ENCODE peak calls at places on chromosome 5, in five cellular contexts. One of them, this sample, is unnamed.

GRCh38 chr5:126849101-126849678 is 72.3 kb downstream of the LMNB1 start:
- DNase-seq in neuronal stem cell: no peak
- DNase-seq in mesenchymal stem cell: no peak
- DNase-seq in trophoblast cell: no peak
- DNase-seq in H9: no peak
- DNase-seq in this sample: no peak

GRCh38 chr5:66307647-66308257 is 163.7 kb downstream of the SREK1 start:
- DNase-seq in mesenchymal stem cell: peak; percentile 70
- DNase-seq in neuronal stem cell: peak; percentile 56
- DNase-seq in H9: no peak
- DNase-seq in trophoblast cell: peak; percentile 32
- DNase-seq in this sample: no peak

GRCh38 chr5:40738502-40738901 is 17.3 kb downstream of the TTC33 start:
- DNase-seq in neuronal stem cell: no peak
- DNase-seq in mesenchymal stem cell: no peak
- DNase-seq in H9: no peak
- DNase-seq in trophoblast cell: no peak
- DNase-seq in this sample: no peak

GRCh38 chr5:148748702-148749101 is 77.7 kb upstream of the ADRB2 start:
- DNase-seq in neuronal stem cell: no peak
- DNase-seq in trophoblast cell: no peak
- DNase-seq in mesenchymal stem cell: no peak
- DNase-seq in H9: no peak
- DNase-seq in this sample: no peak

GRCh38 chr5:112303685-112304084 is 115.4 kb downstream of the EPB41L4A start:
- DNase-seq in neuronal stem cell: no peak
- DNase-seq in H9: no peak
- DNase-seq in trophoblast cell: no peak
- DNase-seq in mesenchymal stem cell: no peak
- DNase-seq in this sample: no peak

GRCh38 chr5:162886717-162887116 is 550.7 kb upstream of the CCNG1 start:
- DNase-seq in mesenchymal stem cell: no peak
- DNase-seq in trophoblast cell: no peak
- DNase-seq in neuronal stem cell: no peak
- DNase-seq in H9: no peak
- DNase-seq in this sample: no peak

GRCh38 chr5:136200130-136200529 is 7.2 kb upstream of the SMIM32 start:
- DNase-seq in trophoblast cell: no peak
- DNase-seq in mesenchymal stem cell: no peak
- DNase-seq in neuronal stem cell: no peak
- DNase-seq in H9: no peak
- DNase-seq in this sample: no peak

GRCh38 chr5:133333561-133334150 is 278.7 kb downstream of the FSTL4 start:
- DNase-seq in mesenchymal stem cell: no peak
- DNase-seq in H9: no peak
- DNase-seq in neuronal stem cell: no peak
- DNase-seq in trophoblast cell: no peak
- DNase-seq in this sample: no peak

GRCh38 chr5:318341-318897 is 3.1 kb upstream of the AHRR start:
- DNase-seq in H9: no peak
- DNase-seq in mesenchymal stem cell: peak; percentile 44
- DNase-seq in neuronal stem cell: no peak
- DNase-seq in trophoblast cell: peak; percentile 47
- DNase-seq in this sample: no peak

GRCh38 chr5:76289692-76290091 is 113.4 kb upstream of the IQGAP2 start:
- DNase-seq in mesenchymal stem cell: no peak
- DNase-seq in H9: no peak
- DNase-seq in neuronal stem cell: no peak
- DNase-seq in trophoblast cell: no peak
- DNase-seq in this sample: no peak
- H2BK12ac ChIP-seq in mesenchymal stem cell: no peak overlapping the region
- H2BK12ac ChIP-seq in H9: no peak overlapping the region
- H2BK12ac ChIP-seq in neuronal stem cell: no peak overlapping the region
- H2BK12ac ChIP-seq in trophoblast cell: no peak overlapping the region
- H2BK12ac ChIP-seq in this sample: no peak overlapping the region

DNA sequence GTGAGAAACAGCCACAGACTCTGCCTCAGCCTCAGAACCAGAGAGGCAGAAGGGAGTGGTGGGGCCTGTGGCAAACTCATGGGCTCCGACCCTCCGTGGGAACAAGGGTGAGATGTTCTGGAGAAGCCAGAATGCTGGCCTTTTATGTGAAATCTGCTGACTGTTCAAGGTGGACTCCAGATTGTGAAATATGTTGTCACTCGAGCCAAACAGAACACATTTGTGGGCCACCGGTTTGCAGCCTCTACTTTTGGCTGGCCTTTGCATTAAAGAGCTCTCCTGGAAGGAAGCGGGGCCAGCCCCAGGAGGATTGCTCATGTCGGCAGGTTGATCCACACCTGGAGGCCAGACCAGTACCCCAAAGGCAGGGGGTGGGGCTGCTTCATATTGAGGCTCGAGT is 62.4 kb downstream of the ERGIC1 start:
- DNase-seq in trophoblast cell: no peak
- DNase-seq in neuronal stem cell: no peak
- DNase-seq in H9: no peak
- DNase-seq in mesenchymal stem cell: peak; percentile 30
- DNase-seq in this sample: no peak
- H4K91ac ChIP-seq in trophoblast cell: peak overlapping the region; percentile 32
- H4K91ac ChIP-seq in neuronal stem cell: no peak overlapping the region
- H4K91ac ChIP-seq in H9: no peak overlapping the region
- H4K91ac ChIP-seq in mesenchymal stem cell: peak overlapping the region; percentile 56
- H4K91ac ChIP-seq in this sample: no peak overlapping the region

DNA sequence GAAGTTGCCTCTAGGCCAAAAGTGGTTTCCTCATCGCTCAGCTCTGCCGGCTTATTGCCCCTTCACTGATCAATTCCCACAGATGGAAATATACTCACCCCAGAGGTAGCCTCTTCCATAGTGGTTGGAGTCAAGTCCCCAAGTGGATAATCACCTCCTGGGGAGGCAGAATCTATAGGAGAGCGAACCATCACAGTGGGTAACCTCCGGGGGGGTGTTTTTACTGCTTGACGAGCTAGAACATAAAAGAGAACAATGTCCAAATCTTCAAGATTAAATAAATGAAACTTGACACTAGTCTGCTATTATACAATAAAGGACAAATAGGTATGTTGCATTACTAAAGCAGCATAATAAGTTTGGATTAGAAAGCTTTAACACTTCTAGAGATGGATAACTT is 9.3 kb downstream of the BRD8 start:
- DNase-seq in trophoblast cell: no peak
- DNase-seq in mesenchymal stem cell: no peak
- DNase-seq in neuronal stem cell: no peak
- DNase-seq in H9: no peak
- DNase-seq in this sample: no peak
- H2BK12ac ChIP-seq in trophoblast cell: no peak overlapping the region
- H2BK12ac ChIP-seq in mesenchymal stem cell: no peak overlapping the region
- H2BK12ac ChIP-seq in neuronal stem cell: no peak overlapping the region
- H2BK12ac ChIP-seq in H9: no peak overlapping the region
- H2BK12ac ChIP-seq in this sample: no peak overlapping the region

DNA sequence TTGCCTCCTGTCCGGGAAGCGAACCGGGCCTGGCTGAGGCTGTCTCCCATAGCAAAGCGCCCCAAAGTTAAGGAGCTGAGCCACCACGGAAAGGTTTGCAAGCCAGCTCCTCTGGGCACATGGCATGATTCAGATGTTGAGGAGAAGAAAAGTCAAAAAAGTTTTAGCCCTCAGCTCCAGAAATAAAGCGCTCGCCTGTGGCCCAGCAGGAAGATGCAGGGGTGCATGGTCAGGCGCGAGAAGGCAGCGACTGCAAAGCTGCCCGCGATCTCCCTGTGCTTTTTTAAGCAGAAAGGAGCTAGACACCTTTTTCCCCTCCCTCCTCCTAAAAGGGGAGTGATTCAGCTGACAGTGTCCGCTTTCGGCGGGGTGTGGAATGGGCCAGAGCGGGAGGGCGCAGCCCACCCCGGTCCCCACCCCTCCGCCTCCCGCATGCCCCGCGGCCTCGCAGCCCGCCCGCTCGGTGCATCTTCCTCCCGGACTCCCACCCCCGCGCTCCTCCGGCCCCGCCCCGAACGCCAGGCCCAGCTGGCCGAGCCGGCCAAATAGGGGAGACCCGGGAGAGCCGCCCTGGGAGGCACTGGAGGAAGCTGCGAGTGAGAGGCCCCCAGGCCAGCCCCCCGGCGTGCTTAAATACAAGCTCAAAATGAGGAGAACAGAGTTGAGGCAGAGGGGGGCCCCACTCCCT is at the start of gene ADAMTS12:
- DNase-seq in trophoblast cell: no peak
- DNase-seq in H9: peak; percentile 75
- DNase-seq in neuronal stem cell: peak; percentile 71
- DNase-seq in mesenchymal stem cell: peak; percentile 74
- DNase-seq in this sample: no peak
- H4K91ac ChIP-seq in trophoblast cell: peak within 1 kb of the TSS; percentile 63
- H4K91ac ChIP-seq in H9: no peak within 1 kb of the TSS
- H4K91ac ChIP-seq in neuronal stem cell: no peak within 1 kb of the TSS
- H4K91ac ChIP-seq in mesenchymal stem cell: peak within 1 kb of the TSS; percentile 83
- H4K91ac ChIP-seq in this sample: no peak within 1 kb of the TSS

DNA sequence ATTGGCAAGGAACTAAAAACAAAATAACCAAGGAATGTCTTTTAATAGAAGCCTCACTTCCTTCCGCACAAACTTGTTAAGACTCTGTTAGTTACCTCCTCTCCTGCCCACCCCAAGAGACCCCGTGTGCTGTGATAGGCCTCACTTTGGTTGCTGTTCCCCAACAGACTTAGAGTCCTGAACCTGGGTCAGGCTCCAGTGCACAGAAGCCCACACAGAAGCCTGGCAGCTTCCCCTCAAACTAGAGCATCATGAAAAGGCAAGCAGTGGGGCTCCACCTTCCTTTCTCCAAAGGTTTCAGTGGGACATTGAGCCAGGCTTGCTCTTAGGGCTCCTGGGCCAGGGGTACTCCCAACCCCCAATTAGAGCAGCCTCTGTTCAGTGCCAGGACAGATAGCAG is 230.5 kb downstream of the ESM1 start:
- DNase-seq in mesenchymal stem cell: no peak
- DNase-seq in H9: no peak
- DNase-seq in neuronal stem cell: no peak
- DNase-seq in trophoblast cell: no peak
- DNase-seq in this sample: no peak
- H2BK12ac ChIP-seq in mesenchymal stem cell: peak overlapping the region; percentile 12
- H2BK12ac ChIP-seq in H9: no peak overlapping the region
- H2BK12ac ChIP-seq in neuronal stem cell: no peak overlapping the region
- H2BK12ac ChIP-seq in trophoblast cell: no peak overlapping the region
- H2BK12ac ChIP-seq in this sample: no peak overlapping the region